ENCODE peak calls at places on chromosomes 11 and 22, in five cellular contexts. X is stomach, A is HCT116, P is K562, J is suprapubic skin. B is an unnamed sample.

GRCh38 chr22:30843245-30843644 is 125.3 kb downstream of the MORC2 start:
- DNase-seq in X (peak; percentile 8), A (no peak), P (no peak), J (no peak), B (no peak)

GRCh38 chr11:70315726-70316125 is 45.2 kb downstream of the PPFIA1 start:
- DNase-seq in X (no peak), A (no peak), P (no peak), J (no peak), B (no peak)

GRCh38 chr11:2178906-2179494 is 7.4 kb upstream of the TH start:
- DNase-seq in X (no peak), A (peak; percentile 60), P (no peak), J (no peak), B (no peak)

GRCh38 chr11:33309118-33309517 is 51.9 kb downstream of the HIPK3 start:
- DNase-seq in X (no peak), A (no peak), P (no peak), J (no peak), B (no peak)

GRCh38 chr11:87779276-87780067 is 395.8 kb downstream of the RAB38 start:
- DNase-seq in X (no peak), A (no peak), P (no peak), J (no peak), B (no peak)

GRCh38 chr11:45097721-45098493 is 48.5 kb upstream of the PRDM11 start:
- DNase-seq in X (no peak), A (no peak), P (peak; percentile 65), J (peak; percentile 82), B (peak; percentile 34)

GRCh38 chr11:74870485-74870884 is 78.4 kb downstream of the XRRA1 start:
- DNase-seq in X (no peak), A (peak; percentile 10), P (peak; percentile 58), J (no peak), B (no peak)

GRCh38 chr11:30815619-30816018 is 229.5 kb upstream of the MPPED2 start:
- DNase-seq in X (no peak), A (no peak), P (no peak), J (no peak), B (no peak)

GRCh38 chr22:17769716-17770082 is 4.6 kb downstream of the BID start:
- DNase-seq in X (no peak), A (no peak), P (no peak), J (no peak), B (no peak)

GRCh38 chr11:17865765-17866428 is 131.3 kb downstream of the KCNC1 start:
- DNase-seq in X (no peak), A (no peak), P (no peak), J (no peak), B (no peak)

GRCh38 chr11:118996926-118997626 is 862 bp upstream of the CENATAC start:
- DNase-seq in X (no peak), A (no peak), P (peak; percentile 60), J (no peak), B (no peak)

GRCh38 chr11:22192642-22193347 is at the start of gene ANO5:
- DNase-seq in X (peak; percentile 78), A (no peak), P (peak; percentile 42), J (peak; percentile 77), B (no peak)

GRCh38 chr11:27672836-27673464 is 27.3 kb downstream of the BDNF start:
- DNase-seq in X (no peak), A (no peak), P (no peak), J (no peak), B (no peak)

GRCh38 chr22:19429950-19430889 is 1.3 kb downstream of the HIRA start:
- DNase-seq in X (peak; percentile 40), A (no peak), P (peak; percentile 93), J (no peak), B (no peak)

GRCh38 chr11:74493816-74494630 is 499 bp upstream of the LIPT2 start:
- DNase-seq in X (no peak), A (peak; percentile 22), P (no peak), J (no peak), B (no peak)

GRCh38 chr11:8871283-8871775 is 39.7 kb upstream of the AKIP1 start:
- DNase-seq in X (peak; percentile 56), A (peak; percentile 16), P (no peak), J (peak; percentile 82), B (peak; percentile 52)

GRCh38 chr22:48369789-48370507 is 1457.7 kb downstream of the BRD1 start:
- DNase-seq in X (peak; percentile 21), A (no peak), P (no peak), J (peak; percentile 84), B (no peak)

GRCh38 chr22:26568207-26568706 is 21.7 kb downstream of the TPST2 start:
- DNase-seq in X (no peak), A (no peak), P (no peak), J (no peak), B (no peak)

GRCh38 chr22:45878051-45878764 is 98.8 kb downstream of the WNT7B start:
- DNase-seq in X (no peak), A (no peak), P (no peak), J (peak; percentile 64), B (no peak)

GRCh38 chr22:48821346-48822186 is 1006.1 kb downstream of the BRD1 start:
- DNase-seq in X (no peak), A (no peak), P (no peak), J (no peak), B (no peak)

GRCh38 chr22:43956805-43957463 is 1.7 kb downstream of the SAMM50 start:
- DNase-seq in X (no peak), A (no peak), P (no peak), J (no peak), B (no peak)

GRCh38 chr11:124814739-124815138 is 14.5 kb upstream of the MSANTD2 start:
- DNase-seq in X (no peak), A (no peak), P (no peak), J (no peak), B (no peak)

GRCh38 chr11:124807660-124808270 is 7.6 kb upstream of the MSANTD2 start:
- DNase-seq in X (no peak), A (no peak), P (peak; percentile 15), J (no peak), B (no peak)

GRCh38 chr11:124811423-124812125 is 11.4 kb upstream of the MSANTD2 start:
- DNase-seq in X (no peak), A (no peak), P (no peak), J (no peak), B (no peak)

GRCh38 chr11:124817036-124817435 is 16.8 kb upstream of the MSANTD2 start:
- DNase-seq in X (no peak), A (no peak), P (no peak), J (no peak), B (no peak)

DNA sequence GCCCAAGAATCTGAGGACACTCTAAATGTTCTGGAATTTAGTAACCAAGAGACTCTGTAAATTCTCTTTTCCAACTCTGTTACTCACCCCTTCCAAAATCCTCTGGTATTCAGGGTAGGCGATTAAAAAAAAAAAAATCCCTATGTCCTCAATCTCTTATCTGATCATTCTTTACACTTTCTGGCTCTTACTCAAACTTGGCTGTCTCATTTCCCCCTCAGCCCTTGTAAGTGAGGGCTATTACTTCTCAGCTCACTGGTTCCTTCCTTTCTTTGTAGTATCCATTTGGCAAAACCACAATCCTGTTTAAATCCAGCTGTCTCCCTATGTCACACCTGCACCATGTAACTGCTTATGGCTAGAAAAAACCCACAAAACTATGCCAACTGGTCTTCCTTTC is 12.7 kb upstream of the MSANTD2 start:
- DNase-seq in X (no peak), A (no peak), P (no peak), J (no peak), B (no peak)
- TF ChIP-seq POLR2AphosphoS5 in X (no peak), A (no peak), P (no peak), J (no peak), B (no peak)

GRCh38 chr11:67022961-67023956 is at the start of gene SYT12:
- DNase-seq in X (no peak), A (no peak), P (no peak), J (no peak), B (no peak)

GRCh38 chr11:67025750-67026149 is 2.8 kb downstream of the SYT12 start:
- DNase-seq in X (no peak), A (no peak), P (no peak), J (no peak), B (no peak)

GRCh38 chr11:67023957-67024353 is 1.0 kb downstream of the SYT12 start:
- DNase-seq in X (no peak), A (no peak), P (no peak), J (no peak), B (no peak)

GRCh38 chr11:67024410-67024809 is 1.5 kb downstream of the SYT12 start:
- DNase-seq in X (no peak), A (no peak), P (no peak), J (no peak), B (no peak)

DNA sequence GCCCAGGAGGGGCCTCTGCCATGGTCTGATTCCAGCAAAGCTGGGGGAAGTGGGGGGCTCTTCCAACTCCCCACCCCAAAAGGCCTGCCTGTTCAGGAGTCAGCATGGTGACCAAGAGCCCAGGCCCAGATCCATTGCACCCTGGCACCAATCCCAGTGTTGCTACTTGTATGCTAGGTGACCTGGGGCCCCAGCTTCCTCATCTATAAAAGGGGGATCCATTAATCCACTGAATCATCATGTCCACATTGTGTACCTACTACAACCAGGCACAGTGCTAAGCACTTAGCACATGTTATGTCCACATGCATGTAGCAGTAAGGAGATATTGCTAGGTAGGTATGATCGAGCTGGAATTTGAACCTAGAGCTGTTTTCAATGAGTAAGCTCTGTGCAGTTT is 2.0 kb downstream of the SYT12 start:
- DNase-seq in X (no peak), A (no peak), P (no peak), J (no peak), B (no peak)
- H3K4me3 ChIP-seq in X (no peak overlapping the region), A (no peak overlapping the region), P (no peak overlapping the region), J (no peak overlapping the region), B (no peak overlapping the region)

GRCh38 chr22:32760815-32761214 is 40.7 kb upstream of the TIMP3 start:
- DNase-seq in X (no peak), A (no peak), P (no peak), J (no peak), B (no peak)

GRCh38 chr22:32760396-32760795 is 41.1 kb upstream of the TIMP3 start:
- DNase-seq in X (no peak), A (no peak), P (no peak), J (no peak), B (no peak)

GRCh38 chr22:32761251-32761903 is 40.1 kb upstream of the TIMP3 start:
- DNase-seq in X (no peak), A (no peak), P (no peak), J (no peak), B (no peak)

GRCh38 chr22:32765117-32765618 is 36.3 kb upstream of the TIMP3 start:
- DNase-seq in X (no peak), A (no peak), P (no peak), J (no peak), B (no peak)

GRCh38 chr22:32764330-32765116 is 37.0 kb upstream of the TIMP3 start:
- DNase-seq in X (no peak), A (no peak), P (peak; percentile 6), J (peak; percentile 86), B (no peak)
- TF ChIP-seq POLR2AphosphoS5 in X (no peak), A (no peak), P (no peak), J (no peak), B (no peak)

GRCh38 chr11:78145511-78146030 is 6.1 kb upstream of the ALG8 start:
- DNase-seq in X (no peak), A (no peak), P (no peak), J (no peak), B (no peak)

GRCh38 chr11:78138694-78139421 is 568 bp downstream of the ALG8 start:
- DNase-seq in X (peak; percentile 41), A (peak; percentile 4), P (peak; percentile 73), J (no peak), B (no peak)

GRCh38 chr11:78139422-78140391 is at the start of gene ALG8:
- DNase-seq in X (peak; percentile 97), A (peak; percentile 85), P (peak; percentile 98), J (peak; percentile 93), B (peak; percentile 78)

GRCh38 chr11:78138281-78138680 is 1.1 kb downstream of the ALG8 start:
- DNase-seq in X (no peak), A (no peak), P (no peak), J (no peak), B (no peak)

GRCh38 chr11:78140392-78141077 is 1.1 kb upstream of the ALG8 start:
- DNase-seq in X (no peak), A (no peak), P (peak; percentile 44), J (no peak), B (no peak)
- H3K4me3 ChIP-seq in X (peak overlapping the region; percentile 77), A (peak overlapping the region; percentile 87), P (peak overlapping the region; percentile 59), J (peak overlapping the region; percentile 64), B (peak overlapping the region; percentile 97)

B was measured in SK-N-MC.